ENCODE peak calls at places on chromosomes 16 and 17, in seven cellular contexts. N is SK-N-SH, Q is H1, K is GM12878, D is K562, A is HepG2, T is HCT116. B is an unnamed sample.

GRCh38 chr16:64440421-64440831 is 681.4 kb downstream of the CDH11 start:
- DNase-seq in T (no peak), N (no peak), A (peak; percentile 9), D (no peak), K (no peak), Q (no peak), B (no peak)

GRCh38 chr16:87846705-87847466 is 22.4 kb downstream of the SLC7A5 start:
- DNase-seq in N (no peak), D (no peak), K (no peak), T (no peak), Q (no peak), A (no peak), B (no peak)

GRCh38 chr17:57685499-57686132 is 59.5 kb downstream of the CCDC182 start:
- DNase-seq in K (no peak), Q (peak; percentile 44), N (no peak), A (no peak), T (no peak), D (no peak), B (no peak)

GRCh38 chr16:50816901-50817555 is 75.1 kb downstream of the CYLD start:
- DNase-seq in T (no peak), D (no peak), K (no peak), Q (peak; percentile 24), N (no peak), A (no peak), B (no peak)

GRCh38 chr17:18197535-18198194 is 14.0 kb downstream of the ALKBH5 start:
- DNase-seq in Q (no peak), A (no peak), N (no peak), T (no peak), K (no peak), D (no peak), B (no peak)

GRCh38 chr16:27401768-27402568 is at the start of gene IL21R:
- DNase-seq in A (no peak), T (no peak), Q (no peak), D (peak; percentile 27), K (peak; percentile 85), N (peak; percentile 38), B (peak; percentile 25)

GRCh38 chr17:76752006-76752405 is 14.1 kb downstream of the MFSD11 start:
- DNase-seq in N (no peak), T (no peak), K (no peak), A (no peak), Q (no peak), D (no peak), B (no peak)

GRCh38 chr17:68344701-68345136 is 53.4 kb downstream of the ARSG start:
- DNase-seq in A (no peak), N (no peak), T (no peak), Q (no peak), K (no peak), D (no peak), B (no peak)

GRCh38 chr17:78974635-78975591 is 4.8 kb downstream of the LGALS3BP start:
- DNase-seq in N (no peak), A (no peak), K (no peak), D (no peak), T (peak; percentile 67), Q (no peak), B (peak; percentile 91)

GRCh38 chr17:56596741-56597494 is 3.4 kb downstream of the NOG start:
- DNase-seq in T (no peak), D (no peak), K (no peak), N (peak; percentile 40), Q (peak; percentile 70), A (no peak), B (no peak)

GRCh38 chr17:21194210-21194609 is 19.8 kb downstream of the TMEM11 start:
- DNase-seq in T (no peak), K (no peak), D (no peak), A (no peak), Q (no peak), N (peak; percentile 39), B (no peak)

GRCh38 chr17:80803451-80804428 is 187.9 kb upstream of the CHMP6 start:
- DNase-seq in N (no peak), D (no peak), K (no peak), T (no peak), Q (no peak), A (no peak), B (no peak)
- TF ChIP-seq JUND in N (no peak), D (no peak), K (no peak), T (no peak), Q (no peak), A (no peak), B (no peak)

GRCh38 chr17:45090711-45091110 is 29.6 kb downstream of the NMT1 start:
- DNase-seq in D (no peak), A (no peak), K (no peak), T (no peak), Q (no peak), N (no peak), B (no peak)

GRCh38 chr17:45088741-45089140 is 27.6 kb downstream of the NMT1 start:
- DNase-seq in K (no peak), Q (no peak), T (no peak), N (no peak), D (no peak), A (no peak), B (no peak)

GRCh38 chr17:45092932-45093430 is 31.9 kb downstream of the NMT1 start:
- DNase-seq in D (no peak), A (peak; percentile 82), K (no peak), N (no peak), Q (no peak), T (peak; percentile 37), B (peak; percentile 63)

GRCh38 chr17:45093444-45094110 is 32.5 kb downstream of the NMT1 start:
- DNase-seq in K (no peak), Q (no peak), D (no peak), T (no peak), A (no peak), N (no peak), B (no peak)

DNA sequence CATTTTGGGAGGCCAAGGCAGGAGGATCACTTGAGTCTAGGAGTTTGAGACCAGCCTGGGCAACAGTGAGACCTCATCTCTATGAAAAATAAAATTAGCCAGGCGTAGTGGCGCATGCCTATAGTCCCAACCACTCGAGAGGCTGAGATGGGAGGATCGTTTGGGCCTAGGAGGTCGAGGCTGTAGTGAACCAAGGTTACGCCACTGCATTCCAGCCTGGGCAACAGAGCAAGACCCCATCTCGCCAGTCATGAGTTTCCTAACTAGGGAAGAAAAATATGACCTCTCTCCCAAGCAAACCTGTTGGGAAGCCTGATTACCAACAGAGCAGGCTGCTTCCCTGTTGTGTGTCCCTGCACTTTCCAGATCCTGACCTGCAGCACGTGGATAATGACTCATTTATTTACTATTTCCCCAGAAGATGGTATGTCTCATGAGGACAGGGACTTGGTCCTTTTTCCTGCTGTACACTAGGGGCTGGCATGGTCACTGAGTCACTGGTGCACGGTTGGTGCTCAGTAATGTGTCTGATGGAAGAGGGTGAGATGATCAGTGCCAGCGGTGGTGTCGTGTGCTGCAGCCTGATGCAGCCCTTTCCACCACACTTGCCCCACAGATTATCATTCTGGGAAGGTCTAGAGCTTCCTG is 30.8 kb downstream of the NMT1 start:
- DNase-seq in N (no peak), Q (no peak), D (no peak), K (no peak), A (no peak), T (no peak), B (no peak)
- TF ChIP-seq JUND in N (no peak), Q (no peak), D (no peak), K (no peak), A (no peak), T (no peak), B (no peak)

GRCh38 chr16:69672315-69672997 is 53.9 kb downstream of the NQO1 start:
- DNase-seq in Q (no peak), D (no peak), A (no peak), T (no peak), N (no peak), K (no peak), B (no peak)

GRCh38 chr16:69672998-69673713 is 53.2 kb downstream of the NQO1 start:
- DNase-seq in K (no peak), T (no peak), Q (no peak), A (no peak), N (no peak), D (no peak), B (no peak)

DNA sequence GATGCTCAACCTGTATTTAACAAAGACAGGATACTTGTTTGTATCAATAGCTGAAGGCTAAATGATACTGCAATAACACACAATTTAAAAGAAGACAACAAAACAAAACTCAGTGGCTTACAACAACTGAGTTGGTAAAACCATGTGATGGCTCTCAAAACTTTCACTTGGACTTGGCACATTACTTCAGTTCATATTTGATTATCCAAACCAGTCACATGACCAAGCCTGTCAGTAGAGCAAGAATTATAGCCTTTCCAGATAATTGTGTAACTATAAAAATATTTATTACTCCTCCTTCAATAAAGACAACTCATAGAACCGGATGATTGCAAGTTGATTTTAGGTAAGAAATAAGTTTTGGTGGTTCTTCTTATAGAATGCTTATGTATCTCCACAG is 56.8 kb downstream of the NQO1 start:
- DNase-seq in Q (no peak), N (no peak), D (no peak), K (no peak), T (no peak), A (no peak), B (no peak)
- TF ChIP-seq JUND in Q (no peak), N (no peak), D (no peak), K (no peak), T (no peak), A (no peak), B (no peak)

GRCh38 chr16:78413651-78414050 is 314.2 kb downstream of the WWOX start:
- DNase-seq in T (no peak), N (no peak), D (no peak), Q (no peak), K (no peak), A (no peak), B (no peak)

GRCh38 chr16:78421244-78421661 is 321.8 kb downstream of the WWOX start:
- DNase-seq in Q (no peak), N (no peak), T (no peak), A (no peak), K (no peak), D (no peak), B (no peak)

GRCh38 chr16:78416400-78416799 is 316.9 kb downstream of the WWOX start:
- DNase-seq in A (no peak), Q (no peak), N (no peak), D (no peak), K (no peak), T (no peak), B (no peak)

GRCh38 chr16:78415669-78416068 is 316.2 kb downstream of the WWOX start:
- DNase-seq in T (no peak), A (no peak), K (no peak), D (no peak), Q (no peak), N (no peak), B (no peak)
- TF ChIP-seq JUND in T (no peak), A (no peak), K (no peak), D (no peak), Q (no peak), N (no peak), B (no peak)